ENCODE peak calls at places on chromosome 17, in six cellular contexts. One of them, this sample, is unnamed. For H3K9me3, the result is how much of the 10 kb centered on the place peaks cover.

GRCh38 chr17:73585583-73585982 is 58.7 kb downstream of the SDK2 start:
- DNase-seq in ascending aorta: no peak
- DNase-seq in lung: no peak
- DNase-seq in AG04450: no peak
- DNase-seq in thoracic aorta: no peak
- DNase-seq in CD4-positive, alpha-beta T cell: no peak
- DNase-seq in this sample: no peak

GRCh38 chr17:80099291-80100034 is 1.9 kb upstream of the GAA start:
- DNase-seq in ascending aorta: no peak
- DNase-seq in AG04450: no peak
- DNase-seq in CD4-positive, alpha-beta T cell: no peak
- DNase-seq in thoracic aorta: no peak
- DNase-seq in lung: no peak
- DNase-seq in this sample: no peak

GRCh38 chr17:80765241-80766022 is 220.8 kb downstream of the RPTOR start:
- DNase-seq in CD4-positive, alpha-beta T cell: no peak
- DNase-seq in AG04450: no peak
- DNase-seq in lung: no peak
- DNase-seq in ascending aorta: no peak
- DNase-seq in thoracic aorta: no peak
- DNase-seq in this sample: no peak

GRCh38 chr17:34568953-34569352 is 10.4 kb upstream of the TMEM132E start:
- DNase-seq in CD4-positive, alpha-beta T cell: no peak
- DNase-seq in ascending aorta: no peak
- DNase-seq in lung: no peak
- DNase-seq in AG04450: no peak
- DNase-seq in thoracic aorta: no peak
- DNase-seq in this sample: no peak

GRCh38 chr17:77853208-77853977 is 105.1 kb upstream of the TNRC6C start:
- DNase-seq in CD4-positive, alpha-beta T cell: no peak
- DNase-seq in lung: no peak
- DNase-seq in AG04450: no peak
- DNase-seq in thoracic aorta: no peak
- DNase-seq in ascending aorta: no peak
- DNase-seq in this sample: no peak

GRCh38 chr17:55420776-55421178 is 858 bp downstream of the MMD start:
- DNase-seq in CD4-positive, alpha-beta T cell: peak
- DNase-seq in ascending aorta: no peak
- DNase-seq in AG04450: no peak
- DNase-seq in thoracic aorta: no peak
- DNase-seq in lung: peak
- DNase-seq in this sample: peak

GRCh38 chr17:77613627-77614026 is 344.9 kb upstream of the TNRC6C start:
- DNase-seq in AG04450: no peak
- DNase-seq in thoracic aorta: no peak
- DNase-seq in CD4-positive, alpha-beta T cell: no peak
- DNase-seq in ascending aorta: no peak
- DNase-seq in lung: no peak
- DNase-seq in this sample: no peak

GRCh38 chr17:66663041-66663494 is 171.8 kb upstream of the CACNG5 start:
- DNase-seq in ascending aorta: no peak
- DNase-seq in thoracic aorta: no peak
- DNase-seq in lung: no peak
- DNase-seq in AG04450: no peak
- DNase-seq in CD4-positive, alpha-beta T cell: no peak
- DNase-seq in this sample: no peak

GRCh38 chr17:859461-860195 is 77.5 kb downstream of the MRM3 start:
- DNase-seq in ascending aorta: no peak
- DNase-seq in AG04450: no peak
- DNase-seq in CD4-positive, alpha-beta T cell: no peak
- DNase-seq in lung: no peak
- DNase-seq in thoracic aorta: no peak
- DNase-seq in this sample: no peak

GRCh38 chr17:30924341-30924740 is 2.6 kb downstream of the ADAP2 start:
- DNase-seq in thoracic aorta: no peak
- DNase-seq in AG04450: no peak
- DNase-seq in ascending aorta: no peak
- DNase-seq in CD4-positive, alpha-beta T cell: no peak
- DNase-seq in lung: no peak
- DNase-seq in this sample: no peak

GRCh38 chr17:57858838-57859237 is 9.0 kb upstream of the MRPS23 start:
- DNase-seq in lung: no peak
- DNase-seq in AG04450: no peak
- DNase-seq in thoracic aorta: no peak
- DNase-seq in CD4-positive, alpha-beta T cell: no peak
- DNase-seq in ascending aorta: no peak
- DNase-seq in this sample: no peak

GRCh38 chr17:67046398-67046797 is 2.0 kb downstream of the CACNG1 start:
- DNase-seq in AG04450: no peak
- DNase-seq in ascending aorta: no peak
- DNase-seq in lung: no peak
- DNase-seq in thoracic aorta: no peak
- DNase-seq in CD4-positive, alpha-beta T cell: no peak
- DNase-seq in this sample: no peak

GRCh38 chr17:75517277-75517865 is 1.0 kb downstream of the TSEN54 start:
- DNase-seq in ascending aorta: no peak
- DNase-seq in thoracic aorta: no peak
- DNase-seq in AG04450: no peak
- DNase-seq in lung: no peak
- DNase-seq in CD4-positive, alpha-beta T cell: peak
- DNase-seq in this sample: no peak

GRCh38 chr17:82881292-82881823 is 41.5 kb upstream of the ZNF750 start:
- DNase-seq in thoracic aorta: no peak
- DNase-seq in AG04450: no peak
- DNase-seq in CD4-positive, alpha-beta T cell: no peak
- DNase-seq in ascending aorta: no peak
- DNase-seq in lung: no peak
- DNase-seq in this sample: no peak

GRCh38 chr17:40541060-40541872 is 24.0 kb downstream of the CCR7 start:
- DNase-seq in CD4-positive, alpha-beta T cell: peak
- DNase-seq in ascending aorta: no peak
- DNase-seq in AG04450: no peak
- DNase-seq in thoracic aorta: no peak
- DNase-seq in lung: no peak
- DNase-seq in this sample: no peak

GRCh38 chr17:78535285-78536197 is 41.7 kb downstream of the DNAH17 start:
- DNase-seq in CD4-positive, alpha-beta T cell: no peak
- DNase-seq in AG04450: no peak
- DNase-seq in ascending aorta: no peak
- DNase-seq in lung: peak
- DNase-seq in thoracic aorta: no peak
- DNase-seq in this sample: peak

GRCh38 chr17:75783803-75784472 is 668 bp upstream of the UNK start:
- DNase-seq in AG04450: no peak
- DNase-seq in CD4-positive, alpha-beta T cell: peak
- DNase-seq in thoracic aorta: no peak
- DNase-seq in lung: no peak
- DNase-seq in ascending aorta: no peak
- DNase-seq in this sample: peak

GRCh38 chr17:22300177-22300576 is 607.9 kb downstream of the KCNJ18 start:
- DNase-seq in AG04450: no peak
- DNase-seq in lung: no peak
- DNase-seq in CD4-positive, alpha-beta T cell: no peak
- DNase-seq in thoracic aorta: no peak
- DNase-seq in ascending aorta: no peak
- DNase-seq in this sample: no peak
- H3K9me3 ChIP-seq in AG04450: half or more
- H3K9me3 ChIP-seq in lung: under half
- H3K9me3 ChIP-seq in CD4-positive, alpha-beta T cell: under half
- H3K9me3 ChIP-seq in thoracic aorta: under half
- H3K9me3 ChIP-seq in ascending aorta: under half
- H3K9me3 ChIP-seq in this sample: under half

GRCh38 chr17:27085517-27085916 is 208.4 kb upstream of the WSB1 start:
- DNase-seq in lung: no peak
- DNase-seq in thoracic aorta: no peak
- DNase-seq in ascending aorta: no peak
- DNase-seq in CD4-positive, alpha-beta T cell: no peak
- DNase-seq in AG04450: no peak
- DNase-seq in this sample: no peak
- H3K9me3 ChIP-seq in lung: under half
- H3K9me3 ChIP-seq in thoracic aorta: under half
- H3K9me3 ChIP-seq in ascending aorta: under half
- H3K9me3 ChIP-seq in CD4-positive, alpha-beta T cell: under half
- H3K9me3 ChIP-seq in AG04450: under half
- H3K9me3 ChIP-seq in this sample: under half

DNA sequence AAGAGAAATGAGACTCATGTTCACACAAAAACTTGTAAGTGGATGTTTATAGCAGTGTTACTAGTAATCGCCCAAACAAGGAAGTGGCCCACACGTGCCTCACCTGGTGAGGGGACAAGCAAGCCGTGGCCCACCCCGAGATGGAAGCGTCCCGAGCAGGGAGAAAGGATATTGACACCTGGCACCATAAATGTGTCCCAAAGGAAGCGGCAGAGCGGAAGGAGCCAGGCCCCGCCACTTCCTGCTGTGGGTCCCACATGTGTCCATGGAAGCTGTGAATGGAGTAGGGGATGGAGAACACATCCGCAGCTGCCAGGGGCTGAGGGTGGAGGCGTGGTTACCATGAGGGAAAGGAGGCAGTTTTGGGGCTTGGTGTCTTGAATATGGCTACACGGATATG is 18.9 kb downstream of the KCNJ18 start:
- DNase-seq in thoracic aorta: no peak
- DNase-seq in AG04450: no peak
- DNase-seq in CD4-positive, alpha-beta T cell: no peak
- DNase-seq in lung: no peak
- DNase-seq in ascending aorta: no peak
- DNase-seq in this sample: no peak
- H3K9me3 ChIP-seq in thoracic aorta: under half
- H3K9me3 ChIP-seq in AG04450: under half
- H3K9me3 ChIP-seq in CD4-positive, alpha-beta T cell: under half
- H3K9me3 ChIP-seq in lung: under half
- H3K9me3 ChIP-seq in ascending aorta: under half
- H3K9me3 ChIP-seq in this sample: under half

DNA sequence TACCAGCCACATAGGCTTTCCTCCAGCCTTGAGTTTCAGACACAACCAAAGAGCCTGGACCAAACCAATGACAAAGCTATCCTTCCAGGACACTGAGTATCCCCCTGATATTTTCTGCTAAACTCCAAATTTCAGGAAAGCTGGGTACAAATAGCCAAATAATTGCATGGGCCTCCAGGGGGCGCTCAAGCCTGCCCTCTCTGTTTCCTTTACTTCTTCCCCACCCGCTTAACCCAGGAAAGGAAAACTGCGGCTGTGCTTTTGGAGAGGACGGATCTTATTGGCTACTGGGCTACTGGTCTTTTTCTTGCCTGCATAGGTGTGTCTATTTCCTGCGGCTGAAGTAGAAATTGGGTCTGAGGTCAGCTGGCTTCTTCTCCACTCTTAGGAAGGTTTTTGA is 30.1 kb downstream of the GNGT2 start:
- DNase-seq in thoracic aorta: no peak
- DNase-seq in AG04450: no peak
- DNase-seq in lung: peak
- DNase-seq in CD4-positive, alpha-beta T cell: peak
- DNase-seq in ascending aorta: no peak
- DNase-seq in this sample: peak
- H3K9me3 ChIP-seq in thoracic aorta: under half
- H3K9me3 ChIP-seq in AG04450: under half
- H3K9me3 ChIP-seq in lung: under half
- H3K9me3 ChIP-seq in CD4-positive, alpha-beta T cell: under half
- H3K9me3 ChIP-seq in ascending aorta: under half
- H3K9me3 ChIP-seq in this sample: under half

DNA sequence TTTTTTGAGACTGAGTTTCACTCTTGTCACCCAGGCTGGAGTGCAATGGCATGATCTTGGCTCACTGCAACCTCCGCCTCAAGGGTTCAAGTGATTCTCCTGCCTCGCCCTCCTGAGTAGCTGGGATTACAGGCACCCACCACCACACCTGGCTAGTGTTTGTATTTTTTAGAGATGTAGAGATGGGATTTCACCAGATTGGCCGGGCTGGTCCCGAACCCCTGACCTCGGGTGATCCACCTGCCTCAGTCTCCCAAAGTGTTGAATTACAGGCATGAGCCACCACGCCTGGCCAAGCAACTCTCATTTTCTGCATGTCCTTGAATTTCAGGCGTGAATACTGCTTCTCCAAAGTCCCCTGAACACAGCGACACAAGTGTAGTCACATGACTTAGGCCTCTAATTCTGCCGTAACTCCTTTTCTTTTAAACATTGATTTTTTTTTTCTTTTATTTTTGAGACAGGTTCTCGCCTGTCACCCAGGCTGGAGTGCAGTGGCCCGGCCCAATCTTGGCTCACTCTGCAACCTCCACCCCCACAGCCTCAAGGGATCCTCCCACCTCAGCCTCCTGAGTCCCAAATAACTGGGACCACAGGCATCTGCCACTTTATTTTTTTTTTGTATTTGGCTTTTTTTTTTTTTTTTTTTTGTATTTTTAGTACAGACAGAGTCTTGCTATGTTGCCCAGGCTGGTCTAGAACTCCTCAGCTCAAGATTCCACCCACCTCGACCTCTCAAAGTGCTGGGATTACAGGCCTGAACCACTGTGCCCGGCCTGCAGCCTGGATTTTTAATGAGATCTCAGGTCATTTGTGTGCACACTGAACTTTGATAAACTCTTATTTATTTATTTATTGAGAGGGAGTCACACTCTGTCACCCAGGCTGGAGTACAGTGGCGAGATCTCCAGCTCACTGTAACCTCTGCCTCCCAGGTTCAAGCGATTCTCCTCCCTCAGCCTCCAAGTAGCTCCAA is 124.6 kb downstream of the KCNJ18 start:
- DNase-seq in lung: no peak
- DNase-seq in AG04450: no peak
- DNase-seq in CD4-positive, alpha-beta T cell: no peak
- DNase-seq in thoracic aorta: no peak
- DNase-seq in ascending aorta: no peak
- DNase-seq in this sample: no peak
- H3K9me3 ChIP-seq in lung: under half
- H3K9me3 ChIP-seq in AG04450: under half
- H3K9me3 ChIP-seq in CD4-positive, alpha-beta T cell: under half
- H3K9me3 ChIP-seq in thoracic aorta: under half
- H3K9me3 ChIP-seq in ascending aorta: under half
- H3K9me3 ChIP-seq in this sample: under half

GRCh38 chr17:22303096-22303495 is 610.8 kb downstream of the KCNJ18 start:
- DNase-seq in CD4-positive, alpha-beta T cell: no peak
- DNase-seq in ascending aorta: no peak
- DNase-seq in lung: no peak
- DNase-seq in thoracic aorta: no peak
- DNase-seq in AG04450: no peak
- DNase-seq in this sample: no peak

GRCh38 chr17:22303865-22304264 is 611.5 kb downstream of the KCNJ18 start:
- DNase-seq in thoracic aorta: no peak
- DNase-seq in AG04450: no peak
- DNase-seq in CD4-positive, alpha-beta T cell: no peak
- DNase-seq in lung: no peak
- DNase-seq in ascending aorta: no peak
- DNase-seq in this sample: no peak

GRCh38 chr17:22300731-22301352 is 608.5 kb downstream of the KCNJ18 start:
- DNase-seq in CD4-positive, alpha-beta T cell: no peak
- DNase-seq in thoracic aorta: no peak
- DNase-seq in ascending aorta: no peak
- DNase-seq in AG04450: no peak
- DNase-seq in lung: no peak
- DNase-seq in this sample: peak

GRCh38 chr17:22304667-22305303 is 612.5 kb downstream of the KCNJ18 start:
- DNase-seq in lung: no peak
- DNase-seq in ascending aorta: no peak
- DNase-seq in AG04450: no peak
- DNase-seq in thoracic aorta: no peak
- DNase-seq in CD4-positive, alpha-beta T cell: no peak
- DNase-seq in this sample: no peak

GRCh38 chr17:22301353-22301745 is 609.0 kb downstream of the KCNJ18 start:
- DNase-seq in AG04450: no peak
- DNase-seq in ascending aorta: no peak
- DNase-seq in CD4-positive, alpha-beta T cell: no peak
- DNase-seq in lung: no peak
- DNase-seq in thoracic aorta: no peak
- DNase-seq in this sample: no peak
- H3K9me3 ChIP-seq in AG04450: half or more
- H3K9me3 ChIP-seq in ascending aorta: under half
- H3K9me3 ChIP-seq in CD4-positive, alpha-beta T cell: under half
- H3K9me3 ChIP-seq in lung: under half
- H3K9me3 ChIP-seq in thoracic aorta: under half
- H3K9me3 ChIP-seq in this sample: under half

This sample was measured in pancreas.